ENCODE peak calls at places on chromosomes 2 and 18, in ten cellular contexts. One of them, this sample, is unnamed.

GRCh38 chr2:218878486-218878885 is 2.2 kb upstream of the WNT10A start:
- DNase-seq in cardiac muscle cell: no peak
- DNase-seq in HL-60: no peak
- DNase-seq in kidney: peak; percentile 9
- DNase-seq in AG04449: no peak
- DNase-seq in HCT116: no peak
- DNase-seq in WTC11: no peak
- DNase-seq in adrenal gland: no peak
- DNase-seq in nephron progenitor cell: no peak
- DNase-seq in PC-3: no peak
- DNase-seq in this sample: no peak

GRCh38 chr2:88600038-88600465 is 27.2 kb downstream of the EIF2AK3 start:
- DNase-seq in cardiac muscle cell: peak; percentile 37
- DNase-seq in HL-60: peak; percentile 13
- DNase-seq in kidney: no peak
- DNase-seq in AG04449: peak; percentile 72
- DNase-seq in HCT116: peak; percentile 97
- DNase-seq in WTC11: no peak
- DNase-seq in adrenal gland: peak; percentile 41
- DNase-seq in nephron progenitor cell: no peak
- DNase-seq in PC-3: peak; percentile 94
- DNase-seq in this sample: peak; percentile 99

GRCh38 chr2:85376291-85377065 is 21.9 kb downstream of the ELMOD3 start:
- DNase-seq in cardiac muscle cell: no peak
- DNase-seq in HL-60: no peak
- DNase-seq in kidney: no peak
- DNase-seq in AG04449: peak; percentile 46
- DNase-seq in HCT116: no peak
- DNase-seq in WTC11: no peak
- DNase-seq in adrenal gland: no peak
- DNase-seq in nephron progenitor cell: no peak
- DNase-seq in PC-3: no peak
- DNase-seq in this sample: no peak

GRCh38 chr2:10124538-10125045 is 2.1 kb downstream of the RRM2 start:
- DNase-seq in cardiac muscle cell: peak; percentile 77
- DNase-seq in HL-60: no peak
- DNase-seq in kidney: no peak
- DNase-seq in AG04449: peak; percentile 26
- DNase-seq in HCT116: no peak
- DNase-seq in WTC11: no peak
- DNase-seq in adrenal gland: no peak
- DNase-seq in nephron progenitor cell: peak; percentile 37
- DNase-seq in PC-3: peak; percentile 78
- DNase-seq in this sample: peak; percentile 87

GRCh38 chr18:32730620-32731021 is 42.2 kb downstream of the KLHL14 start:
- DNase-seq in cardiac muscle cell: no peak
- DNase-seq in HL-60: no peak
- DNase-seq in kidney: no peak
- DNase-seq in AG04449: no peak
- DNase-seq in HCT116: no peak
- DNase-seq in WTC11: no peak
- DNase-seq in adrenal gland: no peak
- DNase-seq in nephron progenitor cell: no peak
- DNase-seq in PC-3: no peak
- DNase-seq in this sample: peak; percentile 0

GRCh38 chr2:1487758-1488715 is 74.8 kb downstream of the TPO start:
- DNase-seq in cardiac muscle cell: peak; percentile 60
- DNase-seq in HL-60: no peak
- DNase-seq in kidney: no peak
- DNase-seq in AG04449: no peak
- DNase-seq in HCT116: no peak
- DNase-seq in WTC11: no peak
- DNase-seq in adrenal gland: no peak
- DNase-seq in nephron progenitor cell: no peak
- DNase-seq in PC-3: no peak
- DNase-seq in this sample: no peak

GRCh38 chr2:3642521-3643215 is 15.3 kb upstream of the ALLC start:
- DNase-seq in cardiac muscle cell: no peak
- DNase-seq in HL-60: no peak
- DNase-seq in kidney: no peak
- DNase-seq in AG04449: no peak
- DNase-seq in HCT116: no peak
- DNase-seq in WTC11: no peak
- DNase-seq in adrenal gland: peak; percentile 2
- DNase-seq in nephron progenitor cell: no peak
- DNase-seq in PC-3: no peak
- DNase-seq in this sample: no peak

GRCh38 chr2:237977380-237977779 is 10.6 kb downstream of the UBE2F start:
- DNase-seq in cardiac muscle cell: no peak
- DNase-seq in HL-60: no peak
- DNase-seq in kidney: no peak
- DNase-seq in AG04449: no peak
- DNase-seq in HCT116: no peak
- DNase-seq in WTC11: no peak
- DNase-seq in adrenal gland: no peak
- DNase-seq in nephron progenitor cell: no peak
- DNase-seq in PC-3: no peak
- DNase-seq in this sample: no peak

GRCh38 chr2:67476808-67477790 is 80.0 kb downstream of the ETAA1 start:
- DNase-seq in cardiac muscle cell: peak; percentile 43
- DNase-seq in HL-60: no peak
- DNase-seq in kidney: no peak
- DNase-seq in AG04449: no peak
- DNase-seq in HCT116: peak; percentile 12
- DNase-seq in WTC11: no peak
- DNase-seq in adrenal gland: peak; percentile 18
- DNase-seq in nephron progenitor cell: no peak
- DNase-seq in PC-3: peak; percentile 76
- DNase-seq in this sample: peak; percentile 78

GRCh38 chr2:61181382-61182058 is 19.5 kb downstream of the C2orf74 start:
- DNase-seq in cardiac muscle cell: no peak
- DNase-seq in HL-60: no peak
- DNase-seq in kidney: no peak
- DNase-seq in AG04449: no peak
- DNase-seq in HCT116: no peak
- DNase-seq in WTC11: no peak
- DNase-seq in adrenal gland: no peak
- DNase-seq in nephron progenitor cell: no peak
- DNase-seq in PC-3: no peak
- DNase-seq in this sample: peak; percentile 28

GRCh38 chr2:96957299-96957698 is 29.1 kb downstream of the FAM178B start:
- DNase-seq in cardiac muscle cell: peak; percentile 45
- DNase-seq in HL-60: no peak
- DNase-seq in kidney: no peak
- DNase-seq in AG04449: no peak
- DNase-seq in HCT116: no peak
- DNase-seq in WTC11: peak; percentile 58
- DNase-seq in adrenal gland: no peak
- DNase-seq in nephron progenitor cell: peak; percentile 36
- DNase-seq in PC-3: no peak
- DNase-seq in this sample: no peak

GRCh38 chr2:66428986-66429612 is 5.8 kb upstream of the MEIS1 start:
- DNase-seq in cardiac muscle cell: peak; percentile 80
- DNase-seq in HL-60: peak; percentile 14
- DNase-seq in kidney: no peak
- DNase-seq in AG04449: no peak
- DNase-seq in HCT116: peak; percentile 18
- DNase-seq in WTC11: no peak
- DNase-seq in adrenal gland: no peak
- DNase-seq in nephron progenitor cell: no peak
- DNase-seq in PC-3: peak; percentile 77
- DNase-seq in this sample: peak; percentile 79

GRCh38 chr18:77851798-77852197 is 602.1 kb downstream of the GALR1 start:
- DNase-seq in cardiac muscle cell: no peak
- DNase-seq in HL-60: no peak
- DNase-seq in kidney: no peak
- DNase-seq in AG04449: no peak
- DNase-seq in HCT116: no peak
- DNase-seq in WTC11: no peak
- DNase-seq in adrenal gland: no peak
- DNase-seq in nephron progenitor cell: no peak
- DNase-seq in PC-3: no peak
- DNase-seq in this sample: no peak

GRCh38 chr2:204796581-204796980 is 251.3 kb downstream of the PARD3B start:
- DNase-seq in cardiac muscle cell: no peak
- DNase-seq in HL-60: no peak
- DNase-seq in kidney: no peak
- DNase-seq in AG04449: no peak
- DNase-seq in HCT116: no peak
- DNase-seq in WTC11: no peak
- DNase-seq in adrenal gland: no peak
- DNase-seq in nephron progenitor cell: no peak
- DNase-seq in PC-3: no peak
- DNase-seq in this sample: no peak

GRCh38 chr2:96907405-96908041 is 37.6 kb upstream of the SEMA4C start:
- DNase-seq in cardiac muscle cell: peak; percentile 90
- DNase-seq in HL-60: no peak
- DNase-seq in kidney: peak; percentile 94
- DNase-seq in AG04449: no peak
- DNase-seq in HCT116: no peak
- DNase-seq in WTC11: peak; percentile 71
- DNase-seq in adrenal gland: peak; percentile 47
- DNase-seq in nephron progenitor cell: peak; percentile 64
- DNase-seq in PC-3: no peak
- DNase-seq in this sample: peak; percentile 65

GRCh38 chr2:210559167-210559566 is 2.8 kb downstream of the CPS1 start:
- DNase-seq in cardiac muscle cell: no peak
- DNase-seq in HL-60: no peak
- DNase-seq in kidney: no peak
- DNase-seq in AG04449: no peak
- DNase-seq in HCT116: no peak
- DNase-seq in WTC11: no peak
- DNase-seq in adrenal gland: no peak
- DNase-seq in nephron progenitor cell: no peak
- DNase-seq in PC-3: no peak
- DNase-seq in this sample: no peak

GRCh38 chr2:183967756-183968155 is 630.6 kb upstream of the ZNF804A start:
- DNase-seq in cardiac muscle cell: no peak
- DNase-seq in HL-60: no peak
- DNase-seq in kidney: no peak
- DNase-seq in AG04449: no peak
- DNase-seq in HCT116: no peak
- DNase-seq in WTC11: no peak
- DNase-seq in adrenal gland: no peak
- DNase-seq in nephron progenitor cell: peak; percentile 5
- DNase-seq in PC-3: no peak
- DNase-seq in this sample: no peak

GRCh38 chr2:106160786-106161261 is 33.3 kb downstream of the UXS1 start:
- DNase-seq in cardiac muscle cell: no peak
- DNase-seq in HL-60: no peak
- DNase-seq in kidney: no peak
- DNase-seq in AG04449: no peak
- DNase-seq in HCT116: no peak
- DNase-seq in WTC11: no peak
- DNase-seq in adrenal gland: peak; percentile 78
- DNase-seq in nephron progenitor cell: no peak
- DNase-seq in PC-3: no peak
- DNase-seq in this sample: no peak

GRCh38 chr2:170380267-170380666 is 202.3 kb downstream of the MYO3B start:
- DNase-seq in cardiac muscle cell: no peak
- DNase-seq in HL-60: no peak
- DNase-seq in kidney: no peak
- DNase-seq in AG04449: no peak
- DNase-seq in HCT116: no peak
- DNase-seq in WTC11: no peak
- DNase-seq in adrenal gland: no peak
- DNase-seq in nephron progenitor cell: no peak
- DNase-seq in PC-3: peak; percentile 60
- DNase-seq in this sample: no peak

GRCh38 chr18:53422896-53423295 is 801.6 kb downstream of the MBD2 start:
- DNase-seq in cardiac muscle cell: no peak
- DNase-seq in HL-60: no peak
- DNase-seq in kidney: no peak
- DNase-seq in AG04449: no peak
- DNase-seq in HCT116: no peak
- DNase-seq in WTC11: no peak
- DNase-seq in adrenal gland: no peak
- DNase-seq in nephron progenitor cell: no peak
- DNase-seq in PC-3: no peak
- DNase-seq in this sample: no peak

GRCh38 chr2:19369341-19369955 is 11.0 kb upstream of the OSR1 start:
- DNase-seq in cardiac muscle cell: no peak
- DNase-seq in HL-60: no peak
- DNase-seq in kidney: no peak
- DNase-seq in AG04449: no peak
- DNase-seq in HCT116: peak; percentile 12
- DNase-seq in WTC11: no peak
- DNase-seq in adrenal gland: no peak
- DNase-seq in nephron progenitor cell: no peak
- DNase-seq in PC-3: peak; percentile 68
- DNase-seq in this sample: peak; percentile 77

GRCh38 chr18:75314117-75314516 is 103.5 kb downstream of the TSHZ1 start:
- DNase-seq in cardiac muscle cell: no peak
- DNase-seq in HL-60: no peak
- DNase-seq in kidney: no peak
- DNase-seq in AG04449: no peak
- DNase-seq in HCT116: no peak
- DNase-seq in WTC11: no peak
- DNase-seq in adrenal gland: no peak
- DNase-seq in nephron progenitor cell: no peak
- DNase-seq in PC-3: no peak
- DNase-seq in this sample: no peak
- TF ChIP-seq CTCF in cardiac muscle cell: no peak
- TF ChIP-seq CTCF in HL-60: no peak
- TF ChIP-seq CTCF in kidney: peak; percentile 30
- TF ChIP-seq CTCF in AG04449: peak; percentile 15
- TF ChIP-seq CTCF in HCT116: no peak
- TF ChIP-seq CTCF in WTC11: no peak
- TF ChIP-seq CTCF in adrenal gland: no peak
- TF ChIP-seq CTCF in nephron progenitor cell: no peak
- TF ChIP-seq CTCF in PC-3: peak; percentile 32
- TF ChIP-seq CTCF in this sample: no peak

GRCh38 chr18:9808530-9809241 is 77.1 kb upstream of the TXNDC2 start:
- DNase-seq in cardiac muscle cell: peak; percentile 11
- DNase-seq in HL-60: no peak
- DNase-seq in kidney: no peak
- DNase-seq in AG04449: no peak
- DNase-seq in HCT116: no peak
- DNase-seq in WTC11: peak; percentile 68
- DNase-seq in adrenal gland: peak; percentile 84
- DNase-seq in nephron progenitor cell: peak; percentile 28
- DNase-seq in PC-3: peak; percentile 72
- DNase-seq in this sample: peak; percentile 51
- TF ChIP-seq CTCF in cardiac muscle cell: no peak
- TF ChIP-seq CTCF in HL-60: no peak
- TF ChIP-seq CTCF in kidney: no peak
- TF ChIP-seq CTCF in AG04449: no peak
- TF ChIP-seq CTCF in HCT116: no peak
- TF ChIP-seq CTCF in WTC11: no peak
- TF ChIP-seq CTCF in adrenal gland: no peak
- TF ChIP-seq CTCF in nephron progenitor cell: no peak
- TF ChIP-seq CTCF in PC-3: no peak
- TF ChIP-seq CTCF in this sample: no peak

GRCh38 chr2:235319095-235319494 is 174.7 kb upstream of the AGAP1 start:
- DNase-seq in cardiac muscle cell: no peak
- DNase-seq in HL-60: no peak
- DNase-seq in kidney: no peak
- DNase-seq in AG04449: no peak
- DNase-seq in HCT116: no peak
- DNase-seq in WTC11: no peak
- DNase-seq in adrenal gland: no peak
- DNase-seq in nephron progenitor cell: no peak
- DNase-seq in PC-3: no peak
- DNase-seq in this sample: no peak
- TF ChIP-seq CTCF in cardiac muscle cell: no peak
- TF ChIP-seq CTCF in HL-60: no peak
- TF ChIP-seq CTCF in kidney: no peak
- TF ChIP-seq CTCF in AG04449: no peak
- TF ChIP-seq CTCF in HCT116: no peak
- TF ChIP-seq CTCF in WTC11: no peak
- TF ChIP-seq CTCF in adrenal gland: no peak
- TF ChIP-seq CTCF in nephron progenitor cell: no peak
- TF ChIP-seq CTCF in PC-3: no peak
- TF ChIP-seq CTCF in this sample: no peak

GRCh38 chr18:45792551-45793294 is 32.8 kb upstream of the SIGLEC15 start:
- DNase-seq in cardiac muscle cell: no peak
- DNase-seq in HL-60: no peak
- DNase-seq in kidney: no peak
- DNase-seq in AG04449: no peak
- DNase-seq in HCT116: no peak
- DNase-seq in WTC11: no peak
- DNase-seq in adrenal gland: no peak
- DNase-seq in nephron progenitor cell: no peak
- DNase-seq in PC-3: peak; percentile 12
- DNase-seq in this sample: peak; percentile 53
- TF ChIP-seq CTCF in cardiac muscle cell: no peak
- TF ChIP-seq CTCF in HL-60: no peak
- TF ChIP-seq CTCF in kidney: no peak
- TF ChIP-seq CTCF in AG04449: no peak
- TF ChIP-seq CTCF in HCT116: no peak
- TF ChIP-seq CTCF in WTC11: no peak
- TF ChIP-seq CTCF in adrenal gland: no peak
- TF ChIP-seq CTCF in nephron progenitor cell: no peak
- TF ChIP-seq CTCF in PC-3: no peak
- TF ChIP-seq CTCF in this sample: no peak

This sample was measured in cardiac fibroblast.